ENCODE peak calls at places on chromosomes 2 and 18, in ten cellular contexts. Q is heart right ventricle, W is SJSA1, B is lower lobe of right lung, I is small intestine, N is spleen, Y is heart left ventricle, F is hepatocyte, T is MM.1S, P is psoas muscle. C is an unnamed sample. For H3K36me3 and H3K9me3, the result is how much of the 10 kb centered on the place peaks cover.

GRCh38 chr2:113211226-113212105 is 37.7 kb downstream of the PSD4 start:
- DNase-seq in Q (no peak), W (peak), B (no peak), I (no peak), N (no peak), Y (no peak), F (no peak), T (no peak), P (no peak), C (no peak)

GRCh38 chr2:8752385-8752784 is 70.5 kb downstream of the ID2 start:
- DNase-seq in Q (no peak), W (no peak), B (no peak), I (no peak), N (no peak), Y (no peak), F (no peak), T (peak), P (no peak), C (no peak)

GRCh38 chr2:106581755-106582430 is 94.7 kb downstream of the CD8B2 start:
- DNase-seq in Q (peak), W (peak), B (peak), I (peak), N (peak), Y (peak), F (peak), T (peak), P (peak), C (peak)

GRCh38 chr2:57877811-57878572 is 168.6 kb upstream of the VRK2 start:
- DNase-seq in Q (no peak), W (no peak), B (no peak), I (no peak), N (no peak), Y (no peak), F (no peak), T (no peak), P (no peak), C (no peak)

GRCh38 chr2:221958224-221958623 is 340.6 kb downstream of the PAX3 start:
- DNase-seq in Q (no peak), W (no peak), B (no peak), I (no peak), N (no peak), Y (no peak), F (no peak), T (no peak), P (no peak), C (no peak)

GRCh38 chr2:158202151-158202778 is 100.6 kb downstream of the UPP2 start:
- DNase-seq in Q (no peak), W (no peak), B (no peak), I (no peak), N (no peak), Y (no peak), F (peak), T (no peak), P (no peak), C (no peak)

GRCh38 chr2:205682239-205683021 is at the start of gene NRP2:
- DNase-seq in Q (peak), W (peak), B (peak), I (peak), N (peak), Y (peak), F (peak), T (peak), P (peak), C (peak)

GRCh38 chr2:200136655-200137054 is 169.8 kb upstream of the SPATS2L start:
- DNase-seq in Q (no peak), W (no peak), B (no peak), I (no peak), N (no peak), Y (no peak), F (no peak), T (no peak), P (no peak), C (no peak)

GRCh38 chr18:74489631-74490030 is 6.5 kb upstream of the CNDP2 start:
- DNase-seq in Q (no peak), W (peak), B (no peak), I (no peak), N (no peak), Y (no peak), F (no peak), T (no peak), P (no peak), C (no peak)

GRCh38 chr2:230986520-230987136 is 9.3 kb upstream of the SPATA3 start:
- DNase-seq in Q (no peak), W (no peak), B (no peak), I (no peak), N (no peak), Y (no peak), F (no peak), T (no peak), P (no peak), C (no peak)

GRCh38 chr2:50347355-50348044 is 684.4 kb downstream of the NRXN1 start:
- DNase-seq in Q (no peak), W (no peak), B (no peak), I (no peak), N (peak), Y (no peak), F (peak), T (no peak), P (no peak), C (no peak)

GRCh38 chr18:70072678-70073077 is 125.0 kb upstream of the CD226 start:
- DNase-seq in Q (no peak), W (no peak), B (no peak), I (peak), N (no peak), Y (no peak), F (peak), T (no peak), P (no peak), C (no peak)

GRCh38 chr2:48009256-48009655 is 103.0 kb upstream of the FBXO11 start:
- DNase-seq in Q (no peak), W (no peak), B (no peak), I (no peak), N (no peak), Y (no peak), F (no peak), T (no peak), P (no peak), C (no peak)

GRCh38 chr2:162058973-162059668 is 14.9 kb downstream of the DPP4 start:
- DNase-seq in Q (no peak), W (no peak), B (no peak), I (peak), N (no peak), Y (no peak), F (no peak), T (peak), P (no peak), C (no peak)

GRCh38 chr2:29664578-29664977 is 256.8 kb downstream of the ALK start:
- DNase-seq in Q (no peak), W (no peak), B (no peak), I (no peak), N (no peak), Y (no peak), F (no peak), T (no peak), P (no peak), C (no peak)

GRCh38 chr2:238864207-238865014 is 16.5 kb downstream of the TWIST2 start:
- DNase-seq in Q (peak), W (peak), B (peak), I (peak), N (peak), Y (peak), F (peak), T (no peak), P (peak), C (peak)

GRCh38 chr2:149767516-149767974 is 180.0 kb upstream of the MMADHC start:
- DNase-seq in Q (no peak), W (no peak), B (no peak), I (no peak), N (no peak), Y (no peak), F (no peak), T (no peak), P (no peak), C (no peak)

GRCh38 chr2:4561206-4561605 is 857.8 kb downstream of the DCDC2C start:
- DNase-seq in Q (no peak), W (no peak), B (no peak), I (no peak), N (no peak), Y (no peak), F (no peak), T (no peak), P (no peak), C (no peak)

GRCh38 chr2:31227110-31227509 is 6.8 kb upstream of the EHD3 start:
- DNase-seq in Q (no peak), W (peak), B (no peak), I (no peak), N (no peak), Y (no peak), F (no peak), T (no peak), P (no peak), C (no peak)

GRCh38 chr18:48074929-48075706 is 144.7 kb upstream of the SMAD2 start:
- DNase-seq in Q (no peak), W (no peak), B (no peak), I (no peak), N (peak), Y (no peak), F (no peak), T (no peak), P (no peak), C (no peak)

DNA sequence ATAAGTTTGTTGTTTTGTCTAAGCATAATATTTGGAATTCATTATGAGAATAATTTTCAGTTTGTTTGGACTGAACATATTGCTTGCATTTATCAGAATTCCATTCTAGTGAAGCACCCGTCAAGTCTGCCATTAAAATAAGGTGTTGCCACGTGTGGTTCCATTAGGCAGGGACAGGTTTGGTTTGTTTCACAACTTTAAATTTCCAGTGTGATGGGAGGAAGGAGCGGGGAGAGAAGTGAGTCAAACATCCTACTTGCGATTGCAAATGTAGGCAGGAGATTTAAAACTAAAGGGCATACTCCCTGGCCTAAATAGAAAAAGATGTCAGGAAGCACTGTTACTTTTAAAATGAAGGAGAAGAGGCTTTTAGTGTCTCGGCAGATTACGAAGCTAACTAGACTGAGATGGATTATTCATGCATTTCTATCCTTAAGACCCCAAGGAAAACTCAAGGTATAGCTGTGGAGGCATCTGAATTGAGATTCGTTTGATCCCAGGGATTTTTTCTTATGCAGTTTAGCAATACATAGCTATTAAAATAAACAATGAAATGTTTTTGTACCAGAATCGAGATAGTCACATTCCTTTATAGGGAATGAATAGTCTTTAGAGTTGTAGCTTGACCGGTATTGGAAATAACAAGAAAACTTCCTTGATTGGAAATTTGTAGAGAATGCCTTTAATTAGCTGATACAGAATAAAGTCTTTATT is 19.8 kb downstream of the GRHL1 start:
- DNase-seq in Q (no peak), W (no peak), B (no peak), I (no peak), N (no peak), Y (no peak), F (no peak), T (no peak), P (no peak), C (no peak)
- H3K36me3 ChIP-seq in Q (under half), W (under half), B (under half), I (under half), N (under half), Y (under half), F (under half), T (under half), P (under half), C (under half)

DNA sequence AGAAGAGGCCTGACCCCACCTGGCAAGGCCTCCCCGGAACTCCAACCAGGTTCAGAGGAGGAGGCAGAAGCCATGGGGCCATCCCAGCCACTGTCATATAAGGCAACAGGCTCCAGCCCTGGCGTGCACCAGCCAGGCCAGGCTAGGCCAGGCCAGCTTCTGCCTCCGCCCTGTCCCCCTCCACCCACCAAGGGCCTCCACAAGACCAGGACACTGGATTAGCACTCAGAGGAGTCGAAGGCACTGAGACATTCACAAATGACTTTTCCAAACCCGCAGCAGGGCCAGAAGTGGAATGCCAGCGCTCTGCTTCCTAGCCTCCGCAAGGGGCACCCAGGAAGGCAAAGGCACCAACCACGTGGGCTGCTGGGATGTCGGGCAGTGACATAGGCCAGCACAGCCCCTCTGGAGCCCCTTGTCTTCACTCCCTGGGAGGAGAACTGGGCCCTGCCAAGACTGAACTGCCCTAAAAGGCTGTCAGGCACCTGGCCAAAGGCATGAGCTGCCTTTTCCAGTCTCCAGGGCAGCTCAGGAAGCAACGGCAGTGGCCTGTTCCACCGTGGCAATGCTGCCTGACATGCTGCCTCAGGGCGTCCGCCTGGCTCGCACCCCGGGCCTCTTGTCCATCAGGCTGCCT is 37.6 kb upstream of the SEMA4C start:
- DNase-seq in Q (peak), W (no peak), B (peak), I (no peak), N (no peak), Y (peak), F (peak), T (peak), P (peak), C (peak)
- H3K4me3 ChIP-seq in Q (peak), W (no peak), B (peak), I (no peak), N (no peak), Y (peak), F (no peak), T (no peak), P (peak), C (peak)

DNA sequence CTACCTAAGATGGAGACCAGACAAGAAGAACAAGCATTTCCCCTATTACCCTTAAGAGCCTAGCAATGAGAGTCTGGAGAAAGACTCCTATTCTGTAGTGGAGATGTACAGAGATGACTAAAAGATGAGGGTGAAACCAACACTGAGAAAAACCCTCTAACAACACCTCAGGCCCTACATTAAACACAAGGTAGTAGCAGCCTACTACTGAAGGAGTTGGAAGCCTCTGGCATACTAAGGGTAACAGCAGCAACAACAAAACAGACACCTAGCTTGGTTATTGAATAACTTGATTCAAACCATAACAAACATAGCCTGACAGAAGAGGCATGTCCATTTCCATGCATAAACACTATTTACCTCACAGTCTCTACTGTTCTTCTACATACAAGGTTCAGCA is 60.5 kb downstream of the UGP2 start:
- DNase-seq in Q (no peak), W (no peak), B (no peak), I (no peak), N (no peak), Y (no peak), F (no peak), T (no peak), P (no peak), C (no peak)
- H3K9me3 ChIP-seq in Q (under half), W (under half), B (under half), I (under half), N (half or more), Y (under half), F (under half), T (under half), P (under half), C (under half)

GRCh38 chr18:12699747-12700146 is 2.8 kb downstream of the CEP76 start:
- DNase-seq in Q (no peak), W (no peak), B (no peak), I (no peak), N (no peak), Y (no peak), F (no peak), T (no peak), P (no peak), C (no peak)

GRCh38 chr18:12701161-12701560 is 1.4 kb downstream of the CEP76 start:
- DNase-seq in Q (no peak), W (no peak), B (no peak), I (peak), N (no peak), Y (no peak), F (no peak), T (no peak), P (no peak), C (no peak)

GRCh38 chr18:12702221-12703095 is at the start of the genes CEP76 and PSMG2:
- DNase-seq in Q (peak), W (peak), B (peak), I (peak), N (peak), Y (peak), F (peak), T (peak), P (peak), C (peak)

GRCh38 chr18:12703714-12704113 is 872 bp downstream of the PSMG2 start:
- DNase-seq in Q (no peak), W (no peak), B (no peak), I (no peak), N (no peak), Y (no peak), F (peak), T (no peak), P (no peak), C (no peak)

DNA sequence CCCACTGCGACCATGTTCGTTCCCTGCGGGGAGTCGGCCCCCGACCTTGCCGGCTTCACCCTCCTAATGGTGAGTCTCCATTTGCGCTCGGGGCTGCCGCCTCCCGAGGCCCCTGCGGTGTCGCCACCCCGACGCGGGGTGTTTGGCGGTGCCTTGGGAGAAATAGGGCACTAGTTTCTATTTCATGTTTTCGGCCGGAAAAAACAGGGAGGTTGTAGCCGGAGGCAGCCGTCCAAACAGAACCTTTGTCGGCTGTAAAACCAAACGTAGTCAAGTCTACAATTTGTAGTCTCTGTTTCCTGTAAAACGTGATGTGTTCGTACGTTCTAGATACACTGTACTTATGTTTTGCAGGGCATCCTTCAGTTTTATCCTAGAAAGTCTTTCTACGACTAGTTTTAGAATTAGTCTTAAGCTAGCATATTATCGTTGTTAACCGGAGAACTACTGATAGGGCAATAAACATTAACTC is 290 bp downstream of the PSMG2 start:
- DNase-seq in Q (no peak), W (no peak), B (no peak), I (no peak), N (no peak), Y (no peak), F (no peak), T (no peak), P (no peak), C (no peak)
- H3K36me3 ChIP-seq in Q (under half), W (half or more), B (under half), I (under half), N (under half), Y (under half), F (under half), T (under half), P (under half), C (under half)